ENCODE peak calls at places on chromosomes 7 and 10, in five cellular contexts. S is Peyer's patch, G is hepatocyte, L is A549, R is lower lobe of right lung. F is an unnamed sample.

GRCh38 chr7:51290702-51291290 is 25.8 kb downstream of the COBL start:
- DNase-seq in G (no peak), L (no peak), R (no peak), S (no peak), F (no peak)

GRCh38 chr7:42014625-42015412 is 222.2 kb downstream of the GLI3 start:
- DNase-seq in L (peak), G (peak), R (no peak), S (no peak), F (no peak)

GRCh38 chr10:4221315-4221714 is 436.3 kb upstream of the KLF6 start:
- DNase-seq in L (no peak), G (no peak), R (no peak), S (no peak), F (no peak)

GRCh38 chr10:49352323-49352722 is 43.6 kb downstream of the DRGX start:
- DNase-seq in R (no peak), S (no peak), L (no peak), G (no peak), F (no peak)

GRCh38 chr10:72742077-72742476 is 50.1 kb downstream of the MCU start:
- DNase-seq in S (no peak), R (no peak), L (no peak), G (no peak), F (no peak)

GRCh38 chr10:33094263-33095051 is 136.4 kb upstream of the ITGB1 start:
- DNase-seq in S (no peak), G (no peak), R (no peak), L (no peak), F (no peak)

GRCh38 chr7:26022578-26022977 is 129.4 kb upstream of the NFE2L3 start:
- DNase-seq in G (no peak), L (no peak), R (no peak), S (no peak), F (no peak)

GRCh38 chr10:99560277-99561126 is 27.8 kb downstream of the NKX2-3 start:
- DNase-seq in R (no peak), S (peak), G (peak), L (peak), F (no peak)

GRCh38 chr7:20651960-20652544 is 36.6 kb downstream of the ABCB5 start:
- DNase-seq in G (peak), R (no peak), S (no peak), L (peak), F (no peak)

GRCh38 chr7:90474284-90475210 is 5.1 kb downstream of the PTTG1IP2 start:
- DNase-seq in R (no peak), S (no peak), G (no peak), L (no peak), F (no peak)

GRCh38 chr7:17559388-17559787 is 260.9 kb downstream of the AHR start:
- DNase-seq in L (peak), S (no peak), G (peak), R (no peak), F (no peak)

GRCh38 chr7:17556247-17556646 is 257.8 kb downstream of the AHR start:
- DNase-seq in R (no peak), S (no peak), G (no peak), L (no peak), F (no peak)

GRCh38 chr7:17557305-17557704 is 258.9 kb downstream of the AHR start:
- DNase-seq in G (no peak), L (no peak), R (no peak), S (no peak), F (no peak)

GRCh38 chr7:17558558-17559332 is 260.3 kb downstream of the AHR start:
- DNase-seq in S (no peak), G (peak), R (no peak), L (peak), F (no peak)

DNA sequence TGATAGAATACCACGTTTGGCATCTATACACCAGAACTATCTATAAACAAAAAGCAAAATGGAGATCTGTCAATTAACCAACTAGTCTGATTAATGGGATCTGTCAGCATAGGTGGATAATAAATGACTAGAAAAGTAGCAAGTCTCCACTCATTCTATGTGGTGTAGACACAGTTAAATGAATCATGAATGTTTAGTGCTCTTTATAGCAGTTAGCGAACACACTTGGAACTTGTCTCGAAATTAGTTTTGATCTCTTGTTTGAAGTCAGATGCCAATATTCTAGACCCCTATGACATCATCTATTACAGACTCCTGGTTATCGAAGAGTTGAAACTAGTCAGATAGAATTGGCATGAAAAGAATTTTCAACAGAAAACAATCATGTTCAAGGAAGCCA is 259.7 kb downstream of the AHR start:
- DNase-seq in L (no peak), R (no peak), S (no peak), G (no peak), F (no peak)
- H3K27ac ChIP-seq in L (peak), R (peak), S (no peak), G (peak), F (peak)

DNA sequence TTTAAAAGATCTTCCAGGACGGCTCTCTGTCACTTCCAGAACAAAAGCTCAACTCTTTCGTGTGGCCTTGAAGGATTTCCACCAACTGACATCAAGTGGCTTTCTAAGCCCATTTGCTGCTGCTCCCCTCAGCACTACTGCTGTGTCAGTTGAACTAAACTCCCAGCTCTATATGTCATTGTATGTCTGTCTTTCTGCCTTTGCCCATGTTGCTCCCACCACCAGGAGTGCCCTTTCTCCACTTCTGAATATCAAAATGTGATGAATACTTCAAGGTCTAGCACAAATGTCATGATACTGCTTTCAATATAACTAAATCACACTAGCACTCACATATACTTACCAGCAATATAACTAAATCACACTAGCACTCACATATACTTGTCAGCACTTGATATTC is 138.3 kb downstream of the ATXN7L1 start:
- DNase-seq in L (no peak), R (no peak), S (no peak), G (no peak), F (no peak)
- TF ChIP-seq CTCF in L (no peak), R (no peak), S (no peak), G (no peak), F (no peak)

DNA sequence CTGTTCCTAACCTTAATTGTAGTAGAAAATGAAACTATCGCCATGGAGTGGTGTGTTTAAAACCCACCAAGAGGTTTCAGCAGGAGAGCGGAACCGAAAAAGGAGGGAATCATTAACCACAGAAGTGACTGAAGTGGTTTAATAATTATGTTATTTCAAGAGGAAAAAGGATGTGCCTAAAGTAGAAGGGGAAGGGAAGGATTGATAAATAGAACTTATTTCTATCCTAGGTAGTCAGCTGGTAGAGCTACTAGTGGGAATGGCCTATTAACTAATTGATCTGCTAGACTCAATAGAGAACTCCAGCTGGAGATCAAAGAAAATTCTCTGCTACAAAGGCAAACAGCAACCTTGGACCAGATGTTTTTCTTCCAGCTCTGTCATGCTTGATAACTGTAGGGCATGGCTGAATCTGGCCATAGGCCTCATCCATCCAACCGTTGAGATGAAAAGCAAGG is 91.9 kb downstream of the BAMBI start:
- DNase-seq in L (no peak), R (no peak), S (no peak), G (no peak), F (no peak)
- H3K27ac ChIP-seq in L (no peak), R (no peak), S (no peak), G (no peak), F (no peak)

GRCh38 chr10:122277737-122278136 is 6.6 kb downstream of the BTBD16 start:
- DNase-seq in S (no peak), R (no peak), G (no peak), L (no peak), F (no peak)

GRCh38 chr10:122280156-122280555 is 9.1 kb downstream of the BTBD16 start:
- DNase-seq in S (no peak), L (no peak), R (no peak), G (no peak), F (no peak)

GRCh38 chr10:122281751-122282150 is 10.7 kb downstream of the BTBD16 start:
- DNase-seq in G (no peak), S (no peak), R (no peak), L (no peak), F (no peak)

GRCh38 chr10:122280977-122281376 is 9.9 kb downstream of the BTBD16 start:
- DNase-seq in S (no peak), G (no peak), L (no peak), R (no peak), F (no peak)

DNA sequence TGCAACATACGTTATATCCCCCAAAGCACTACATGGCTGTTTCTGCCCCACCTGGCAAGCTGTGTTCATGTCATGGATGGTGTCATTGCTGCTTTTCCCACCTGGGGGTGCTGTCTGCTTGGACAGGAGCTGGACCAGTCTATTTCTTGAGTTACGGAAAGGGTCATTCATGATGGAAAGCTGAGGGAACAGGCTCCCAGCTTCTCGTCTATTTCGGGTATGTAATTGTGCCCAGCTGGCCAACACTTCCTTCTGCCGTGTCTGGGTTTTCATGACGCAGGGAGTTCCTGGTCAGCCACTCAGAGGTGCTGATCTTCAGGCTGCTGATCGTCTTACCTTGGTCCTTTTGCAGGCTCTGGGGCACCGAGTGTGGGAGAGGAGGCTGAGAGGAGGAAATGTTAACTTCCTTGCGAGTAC is 8.6 kb downstream of the BTBD16 start:
- DNase-seq in R (no peak), S (no peak), L (peak), G (peak), F (no peak)
- TF ChIP-seq CTCF in R (peak), S (no peak), L (peak), G (peak), F (peak)

DNA sequence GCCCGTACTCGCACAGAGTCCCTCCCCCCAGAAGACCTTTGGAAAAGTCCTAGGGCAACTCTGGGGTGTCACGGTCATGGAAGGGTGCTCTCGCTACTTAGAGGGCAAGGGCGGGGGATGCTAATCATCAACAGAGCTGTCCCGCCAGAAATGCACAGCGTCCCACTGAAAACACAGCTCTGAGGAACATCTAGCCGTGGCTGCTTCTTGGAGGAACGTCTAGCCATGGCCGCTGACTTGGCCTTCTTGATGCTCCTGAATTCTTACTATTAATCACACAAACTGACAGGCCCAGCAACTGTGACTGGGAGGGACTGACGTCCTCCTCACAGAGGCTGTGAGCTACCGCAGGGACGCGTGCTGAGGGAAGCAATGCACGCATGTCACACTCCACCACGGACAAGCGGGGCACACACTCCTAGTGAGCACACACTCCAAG is 1.7 kb downstream of the TUBGCP2 start:
- DNase-seq in L (no peak), S (no peak), G (no peak), R (no peak), F (no peak)
- H3K27ac ChIP-seq in L (no peak), S (peak), G (no peak), R (peak), F (peak)

GRCh38 chr10:110220383-110220782 is 13.0 kb downstream of the MXI1 start:
- DNase-seq in G (no peak), L (no peak), S (no peak), R (no peak), F (no peak)

GRCh38 chr10:110221044-110221720 is 13.8 kb downstream of the MXI1 start:
- DNase-seq in G (no peak), R (no peak), S (no peak), L (no peak), F (no peak)

GRCh38 chr10:110222896-110223675 is 15.7 kb downstream of the MXI1 start:
- DNase-seq in S (no peak), R (no peak), G (no peak), L (no peak), F (no peak)

GRCh38 chr10:110219884-110220283 is 12.5 kb downstream of the MXI1 start:
- DNase-seq in S (no peak), G (no peak), R (no peak), L (no peak), F (no peak)

GRCh38 chr10:110221721-110222261 is 14.4 kb downstream of the MXI1 start:
- DNase-seq in L (peak), G (peak), R (peak), S (peak), F (peak)
- TF ChIP-seq CTCF in L (no peak), G (peak), R (no peak), S (no peak), F (no peak)